ENCODE peak calls at places on chromosomes 12 and 14, in ten cellular contexts. R is IMR-90, M is A549, K is endothelial cell of umbilical vein, T is breast epithelium, P is HCT116, D is Peyer's patch, O is lower leg skin, E is gastrocnemius medialis, H is NB4. V is an unnamed sample.
A peak's percentile ranks its signal among the peaks of the same experiment; 100 is the strongest.

GRCh38 chr14:37623552-37623951 is 28.1 kb downstream of the TTC6 start:
- DNase-seq in R (peak; percentile 81), M (no peak), K (peak; percentile 29), T (peak; percentile 63), P (peak; percentile 1), D (no peak), O (peak; percentile 26), E (no peak), H (no peak), V (no peak)

GRCh38 chr12:52204095-52204930 is 12.5 kb upstream of the KRT80 start:
- DNase-seq in R (peak; percentile 81), M (no peak), K (no peak), T (no peak), P (no peak), D (no peak), O (no peak), E (peak; percentile 4), H (peak; percentile 46), V (peak; percentile 11)

GRCh38 chr14:73260574-73260973 is 23.3 kb downstream of the PAPLN start:
- DNase-seq in R (no peak), M (no peak), K (no peak), T (no peak), P (no peak), D (peak; percentile 35), O (no peak), E (no peak), H (no peak), V (no peak)

GRCh38 chr14:31829256-31829923 is 247.7 kb upstream of the ARHGAP5 start:
- DNase-seq in R (peak; percentile 91), M (no peak), K (no peak), T (no peak), P (no peak), D (no peak), O (no peak), E (no peak), H (peak; percentile 1), V (no peak)

GRCh38 chr14:23580152-23580926 is 1.7 kb upstream of the JPH4 start:
- DNase-seq in R (no peak), M (no peak), K (no peak), T (no peak), P (no peak), D (no peak), O (no peak), E (no peak), H (no peak), V (no peak)

GRCh38 chr12:40969796-40970195 is 218.3 kb upstream of the PDZRN4 start:
- DNase-seq in R (no peak), M (no peak), K (no peak), T (no peak), P (no peak), D (no peak), O (no peak), E (no peak), H (no peak), V (no peak)

GRCh38 chr14:21882226-21882625 is 208.6 kb upstream of the OR4E1 start:
- DNase-seq in R (no peak), M (no peak), K (no peak), T (no peak), P (no peak), D (no peak), O (no peak), E (no peak), H (no peak), V (no peak)

GRCh38 chr12:26938660-26939185 is 453 bp downstream of the FGFR1OP2 start:
- DNase-seq in R (no peak), M (peak; percentile 23), K (no peak), T (no peak), P (peak; percentile 3), D (no peak), O (no peak), E (no peak), H (no peak), V (no peak)

GRCh38 chr12:129163461-129163860 is 310.2 kb downstream of the GLT1D1 start:
- DNase-seq in R (no peak), M (no peak), K (no peak), T (no peak), P (no peak), D (no peak), O (no peak), E (no peak), H (no peak), V (no peak)

GRCh38 chr12:3246253-3246652 is 169.1 kb downstream of the TSPAN9 start:
- DNase-seq in R (no peak), M (no peak), K (peak; percentile 7), T (no peak), P (no peak), D (no peak), O (no peak), E (no peak), H (no peak), V (no peak)

GRCh38 chr12:51183349-51183748 is 10.4 kb upstream of the TFCP2 start:
- DNase-seq in R (no peak), M (no peak), K (no peak), T (no peak), P (no peak), D (no peak), O (no peak), E (no peak), H (no peak), V (no peak)

GRCh38 chr12:48184549-48184922 is 1.1 kb downstream of the CCDC184 start:
- DNase-seq in R (no peak), M (no peak), K (no peak), T (no peak), P (no peak), D (no peak), O (no peak), E (no peak), H (no peak), V (no peak)

GRCh38 chr14:90168425-90169105 is 87.8 kb upstream of the PSMC1 start:
- DNase-seq in R (peak; percentile 69), M (no peak), K (no peak), T (no peak), P (no peak), D (no peak), O (no peak), E (no peak), H (no peak), V (no peak)

GRCh38 chr12:57813971-57814771 is 4.4 kb downstream of the AVIL start:
- DNase-seq in R (no peak), M (no peak), K (no peak), T (no peak), P (no peak), D (no peak), O (no peak), E (no peak), H (no peak), V (peak; percentile 58)

GRCh38 chr12:57817261-57817989 is 1.1 kb downstream of the AVIL start:
- DNase-seq in R (no peak), M (no peak), K (no peak), T (no peak), P (no peak), D (no peak), O (no peak), E (no peak), H (peak; percentile 28), V (no peak)

GRCh38 chr12:57816855-57817151 is 1.7 kb downstream of the AVIL start:
- DNase-seq in R (no peak), M (no peak), K (no peak), T (no peak), P (no peak), D (no peak), O (peak; percentile 64), E (peak; percentile 63), H (peak; percentile 97), V (peak; percentile 59)

GRCh38 chr12:57816001-57816854 is 2.3 kb downstream of the AVIL start:
- DNase-seq in R (no peak), M (no peak), K (no peak), T (no peak), P (no peak), D (no peak), O (no peak), E (no peak), H (no peak), V (no peak)

GRCh38 chr12:57815177-57816000 is 3.1 kb downstream of the AVIL start:
- DNase-seq in R (no peak), M (no peak), K (no peak), T (no peak), P (no peak), D (no peak), O (no peak), E (no peak), H (peak; percentile 43), V (no peak)
- TF ChIP-seq POLR2A in R (no peak), M (no peak), K (no peak), T (no peak), P (no peak), D (no peak), O (no peak), E (no peak), H (no peak), V (no peak)

DNA sequence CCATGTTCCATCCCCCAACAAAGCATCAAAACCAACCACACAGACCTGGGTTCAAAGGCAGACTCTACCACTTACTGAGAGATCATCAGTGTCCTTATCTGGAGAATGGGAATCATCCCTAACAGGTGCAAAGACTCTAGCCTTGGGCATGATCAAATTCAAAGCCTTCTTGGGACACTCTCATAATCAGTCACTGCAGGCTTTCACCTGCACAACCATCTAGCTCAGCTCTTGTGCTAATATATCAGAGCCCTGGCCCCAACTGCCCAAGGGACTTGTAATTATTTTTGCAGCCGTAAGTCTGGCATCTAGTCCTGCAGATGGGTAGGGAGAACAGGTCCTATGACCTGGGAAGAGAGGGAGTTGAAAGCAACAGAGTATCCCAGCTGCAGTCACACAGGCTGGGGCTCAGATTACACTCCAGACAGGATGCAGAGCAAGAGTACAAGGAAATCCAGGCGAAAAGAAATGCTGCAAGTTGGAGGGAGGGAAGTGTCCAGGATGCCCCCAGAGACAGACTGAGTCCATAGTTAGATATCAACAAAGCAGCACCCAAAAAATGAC is 97.8 kb upstream of the NUDT4 start:
- DNase-seq in R (peak; percentile 37), M (no peak), K (peak; percentile 88), T (no peak), P (no peak), D (no peak), O (no peak), E (no peak), H (no peak), V (no peak)
- H3K4me3 ChIP-seq in R (no peak overlapping the region), M (no peak overlapping the region), K (no peak overlapping the region), T (no peak overlapping the region), P (no peak overlapping the region), D (no peak overlapping the region), O (no peak overlapping the region), E (no peak overlapping the region), H (no peak overlapping the region), V (no peak overlapping the region)

DNA sequence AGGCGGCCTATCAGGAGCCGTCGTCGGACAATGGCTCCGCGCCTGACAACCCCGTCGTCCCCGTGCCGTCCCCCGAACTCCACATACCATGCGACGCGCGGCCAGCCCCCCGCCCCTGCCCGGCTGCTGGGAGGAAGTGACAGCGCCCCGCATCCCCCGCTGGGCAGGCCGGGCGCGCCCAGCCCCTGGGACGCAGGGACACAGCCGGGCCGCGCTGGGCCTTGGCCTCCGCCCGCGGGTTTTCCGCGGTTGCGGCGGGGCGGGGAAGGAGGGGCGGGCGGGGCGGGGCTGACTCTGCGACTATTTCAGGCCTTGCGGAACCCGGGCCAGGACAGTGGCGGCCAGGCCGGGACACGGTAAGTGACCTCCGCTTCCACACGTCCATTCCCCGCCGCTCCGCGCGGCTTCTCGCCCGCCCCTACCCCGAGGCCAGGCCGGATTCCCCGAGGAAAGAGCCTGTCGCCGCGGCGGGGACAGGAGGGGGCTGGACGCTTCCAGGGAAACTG is at the start of gene TNFAIP2:
- DNase-seq in R (no peak), M (no peak), K (no peak), T (no peak), P (no peak), D (no peak), O (no peak), E (peak; percentile 54), H (peak; percentile 82), V (peak; percentile 42)
- TF ChIP-seq CTCF in R (no peak), M (no peak), K (no peak), T (no peak), P (no peak), D (no peak), O (no peak), E (no peak), H (no peak), V (no peak)

GRCh38 chr12:9081667-9082243 is 34.0 kb downstream of the A2M start:
- DNase-seq in R (no peak), M (no peak), K (no peak), T (no peak), P (no peak), D (no peak), O (no peak), E (no peak), H (no peak), V (no peak)
- TF ChIP-seq POLR2A in R (no peak), M (no peak), K (no peak), T (no peak), P (no peak), D (no peak), O (no peak), E (no peak), H (no peak), V (no peak)